ENCODE peak calls at places on chromosomes 11 and 22, in four cellular contexts. O, X, T and A are unnamed samples.

GRCh38 chr11:94956963-94957362 is 16.4 kb downstream of the CWC15 start:
- DNase-seq in T (no peak), O (no peak), X (no peak), A (no peak)

GRCh38 chr11:113690619-113691569 is 15.2 kb downstream of the TMPRSS5 start:
- DNase-seq in O (peak), X (no peak), T (peak), A (peak)

GRCh38 chr22:31628362-31628761 is 33.7 kb downstream of the PISD start:
- DNase-seq in T (no peak), X (no peak), O (no peak), A (no peak)

GRCh38 chr11:61113209-61113608 is 10.9 kb downstream of the CD5 start:
- DNase-seq in O (no peak), X (no peak), T (no peak), A (no peak)

GRCh38 chr11:61959678-61960077 is 7.8 kb downstream of the FTH1 start:
- DNase-seq in O (no peak), X (no peak), T (no peak), A (no peak)

GRCh38 chr11:104534268-104534667 is 364.0 kb downstream of the CASP12 start:
- DNase-seq in X (no peak), T (no peak), O (peak), A (peak)

GRCh38 chr22:22346401-22347107 is 102.0 kb downstream of the VPREB1 start:
- DNase-seq in T (no peak), X (no peak), O (no peak), A (no peak)

GRCh38 chr11:18692941-18693760 is 5.4 kb upstream of the TMEM86A start:
- DNase-seq in O (no peak), X (no peak), T (no peak), A (no peak)

GRCh38 chr22:44128961-44129613 is 51.6 kb upstream of the PARVG start:
- DNase-seq in X (no peak), O (no peak), T (no peak), A (no peak)

GRCh38 chr11:90757851-90758494 is 535.1 kb upstream of the CHORDC1 start:
- DNase-seq in O (no peak), X (no peak), T (no peak), A (no peak)

GRCh38 chr11:120413480-120413879 is 77.3 kb downstream of the ARHGEF12 start:
- DNase-seq in O (peak), T (no peak), X (no peak), A (peak)

GRCh38 chr11:86537541-86538222 is 134.7 kb downstream of the ME3 start:
- DNase-seq in X (no peak), T (no peak), O (no peak), A (no peak)

GRCh38 chr11:64255135-64256128 is 4.1 kb downstream of the PLCB3 start:
- DNase-seq in T (no peak), X (no peak), O (no peak), A (no peak)

GRCh38 chr22:44181033-44181911 is 547 bp downstream of the PARVG start:
- DNase-seq in O (peak), T (peak), X (no peak), A (no peak)

GRCh38 chr11:24132471-24132870 is 364.4 kb upstream of the LUZP2 start:
- DNase-seq in O (no peak), T (no peak), X (no peak), A (peak)

GRCh38 chr11:26199341-26199740 is 132.6 kb upstream of the ANO3 start:
- DNase-seq in X (no peak), O (peak), T (no peak), A (no peak)

GRCh38 chr11:119341222-119342022 is 739 bp upstream of the C1QTNF5 start:
- DNase-seq in T (no peak), O (no peak), X (no peak), A (no peak)

GRCh38 chr11:102476812-102477211 is 24.2 kb upstream of the TMEM123 start:
- DNase-seq in X (no peak), T (peak), O (no peak), A (peak)

GRCh38 chr11:9462172-9462799 is 1.5 kb downstream of the ZNF143 start:
- DNase-seq in O (peak), T (peak), X (no peak), A (peak)

GRCh38 chr11:69439651-69440464 is 41.6 kb upstream of the LINC01488 start:
- DNase-seq in X (no peak), O (no peak), T (no peak), A (no peak)

GRCh38 chr11:10694481-10695239 is 1.1 kb upstream of the IRAG1 start:
- DNase-seq in T (no peak), X (no peak), O (peak), A (no peak)

GRCh38 chr11:31874631-31875191 is 63.6 kb upstream of the PAX6 start:
- DNase-seq in T (no peak), X (no peak), O (no peak), A (no peak)

GRCh38 chr11:134862796-134863195 is 450.8 kb upstream of the B3GAT1 start:
- DNase-seq in T (no peak), O (no peak), X (no peak), A (no peak)

GRCh38 chr11:107496011-107496410 is 38.4 kb upstream of the CWF19L2 start:
- DNase-seq in X (no peak), T (no peak), O (peak), A (peak)

GRCh38 chr22:43385770-43386641 is 25.8 kb upstream of the MPPED1 start:
- DNase-seq in T (peak), X (peak), O (peak), A (peak)

GRCh38 chr11:83070878-83071640 is 638 bp downstream of the RAB30 start:
- DNase-seq in T (peak), X (peak), O (no peak), A (peak)

GRCh38 chr11:128814856-128815705 is 52.0 kb downstream of the KCNJ1 start:
- DNase-seq in T (no peak), O (peak), X (peak), A (peak)

GRCh38 chr11:35424157-35424945 is 5.0 kb upstream of the SLC1A2 start:
- DNase-seq in T (no peak), X (no peak), O (peak), A (no peak)

GRCh38 chr11:13697710-13698109 is 29.2 kb downstream of the FAR1 start:
- DNase-seq in X (no peak), T (no peak), O (no peak), A (no peak)

DNA sequence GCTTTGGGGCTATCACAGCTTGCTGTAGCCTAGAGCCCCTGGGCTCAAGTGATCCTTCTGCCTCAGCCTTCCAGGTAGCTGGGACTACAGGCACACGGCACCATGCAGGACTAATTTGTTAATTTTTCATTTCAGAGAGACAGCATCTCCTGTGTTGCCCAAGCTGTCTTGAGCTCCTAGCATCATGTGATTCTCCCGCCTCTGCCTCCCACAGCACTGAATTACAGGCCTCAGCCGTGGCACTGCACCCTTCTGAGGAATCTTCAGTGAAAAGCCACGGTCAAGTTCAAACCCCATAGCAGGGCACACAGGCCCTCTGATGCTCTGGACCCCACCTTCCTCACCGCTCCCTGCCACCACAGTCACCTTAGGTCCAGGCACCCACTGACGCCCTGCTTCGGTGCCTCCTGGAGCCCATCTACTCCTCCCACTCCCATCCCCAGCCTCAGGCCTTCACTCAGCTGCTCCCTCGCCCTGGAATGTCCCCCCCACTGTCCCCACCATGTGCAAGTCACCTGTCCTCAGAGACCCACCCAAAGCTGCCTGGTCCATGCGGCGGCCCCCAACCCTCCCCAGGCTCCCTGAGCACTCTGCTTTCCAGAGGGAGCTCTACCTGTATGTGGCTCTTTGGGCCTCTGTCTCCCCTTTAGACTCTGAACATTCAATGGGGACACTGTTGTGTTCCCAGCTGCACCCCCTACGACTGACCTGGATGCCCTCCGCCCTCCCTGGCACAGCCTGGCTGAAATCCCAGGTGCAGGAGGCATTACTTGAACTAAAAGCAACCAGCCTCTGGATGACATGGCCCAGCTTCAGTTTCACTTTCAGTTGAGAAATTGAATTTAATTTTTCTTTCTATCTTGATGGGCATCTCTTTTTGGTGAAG is 1.6 kb downstream of the APOL2 start:
- DNase-seq in T (no peak), O (no peak), X (no peak), A (no peak)
- H3K4me3 ChIP-seq in T (no peak), O (peak), X (peak), A (no peak)

DNA sequence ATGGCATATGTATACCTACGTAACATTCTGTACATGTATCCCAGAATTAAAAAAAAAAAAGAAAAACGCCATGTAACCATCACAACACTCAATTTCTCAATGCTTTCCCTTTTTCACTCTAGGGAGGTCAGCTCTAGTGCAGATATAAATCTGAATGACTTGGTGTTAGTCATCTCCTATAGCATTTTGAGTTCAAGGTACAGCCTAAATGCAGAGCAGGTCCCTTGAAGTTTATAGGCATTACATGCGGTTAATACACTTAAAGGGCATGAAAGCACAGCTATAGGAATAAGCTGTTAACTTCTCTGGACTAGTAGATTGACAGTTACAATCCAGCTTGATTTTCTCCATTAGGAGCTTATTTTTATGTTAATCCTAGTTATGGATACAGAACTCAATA is 16.2 kb upstream of the OR52I2 start:
- DNase-seq in T (no peak), X (no peak), O (no peak), A (no peak)
- TF ChIP-seq CTCF in T (no peak), X (no peak), O (no peak), A (no peak)

DNA sequence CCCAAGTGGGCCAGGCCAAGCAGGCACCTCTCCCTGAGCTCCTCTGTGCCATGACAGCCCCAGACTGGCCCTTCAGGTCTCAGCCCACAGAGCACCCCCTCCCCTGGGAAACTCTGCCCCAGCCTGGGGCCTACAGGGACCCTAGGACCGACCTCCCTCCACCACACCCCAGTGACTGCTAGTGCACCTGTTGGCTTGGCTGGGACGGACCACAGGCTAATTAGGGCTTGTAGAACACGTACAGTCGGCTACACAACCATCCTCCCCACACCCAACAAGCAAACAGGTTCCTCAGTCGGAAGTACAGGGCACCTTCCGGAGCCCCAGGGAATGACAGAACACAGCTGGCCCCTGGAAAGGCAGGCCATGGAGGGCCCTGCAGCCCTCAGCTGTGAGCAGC is 4.3 kb downstream of the SBF1 start:
- DNase-seq in X (no peak), T (peak), O (no peak), A (no peak)
- H3K4me3 ChIP-seq in X (no peak), T (no peak), O (no peak), A (no peak)

GRCh38 chr11:72354356-72355115 is 79.8 kb downstream of the CLPB start:
- DNase-seq in X (no peak), O (peak), T (no peak), A (peak)

GRCh38 chr11:72349616-72350218 is 84.6 kb downstream of the CLPB start:
- DNase-seq in O (no peak), T (no peak), X (no peak), A (no peak)

GRCh38 chr11:72350752-72351151 is 83.6 kb downstream of the CLPB start:
- DNase-seq in T (no peak), O (no peak), X (no peak), A (no peak)

GRCh38 chr11:72353861-72354260 is 80.5 kb downstream of the CLPB start:
- DNase-seq in O (no peak), T (no peak), X (no peak), A (peak)

GRCh38 chr11:72352859-72353551 is 81.3 kb downstream of the CLPB start:
- DNase-seq in O (peak), T (no peak), X (no peak), A (peak)
- TF ChIP-seq CTCF in O (peak), T (no peak), X (peak), A (peak)

GRCh38 chr11:22512457-22512856 is 113.2 kb downstream of the FANCF start:
- DNase-seq in O (peak), T (no peak), X (no peak), A (no peak)

GRCh38 chr11:22510010-22510409 is 115.6 kb downstream of the FANCF start:
- DNase-seq in O (no peak), T (no peak), X (no peak), A (peak)

GRCh38 chr11:22510741-22511140 is 114.9 kb downstream of the FANCF start:
- DNase-seq in O (peak), T (no peak), X (no peak), A (peak)

GRCh38 chr11:22508691-22509090 is 116.9 kb downstream of the FANCF start:
- DNase-seq in T (no peak), X (no peak), O (no peak), A (no peak)
- H3K4me3 ChIP-seq in T (no peak), X (no peak), O (no peak), A (no peak)

DNA sequence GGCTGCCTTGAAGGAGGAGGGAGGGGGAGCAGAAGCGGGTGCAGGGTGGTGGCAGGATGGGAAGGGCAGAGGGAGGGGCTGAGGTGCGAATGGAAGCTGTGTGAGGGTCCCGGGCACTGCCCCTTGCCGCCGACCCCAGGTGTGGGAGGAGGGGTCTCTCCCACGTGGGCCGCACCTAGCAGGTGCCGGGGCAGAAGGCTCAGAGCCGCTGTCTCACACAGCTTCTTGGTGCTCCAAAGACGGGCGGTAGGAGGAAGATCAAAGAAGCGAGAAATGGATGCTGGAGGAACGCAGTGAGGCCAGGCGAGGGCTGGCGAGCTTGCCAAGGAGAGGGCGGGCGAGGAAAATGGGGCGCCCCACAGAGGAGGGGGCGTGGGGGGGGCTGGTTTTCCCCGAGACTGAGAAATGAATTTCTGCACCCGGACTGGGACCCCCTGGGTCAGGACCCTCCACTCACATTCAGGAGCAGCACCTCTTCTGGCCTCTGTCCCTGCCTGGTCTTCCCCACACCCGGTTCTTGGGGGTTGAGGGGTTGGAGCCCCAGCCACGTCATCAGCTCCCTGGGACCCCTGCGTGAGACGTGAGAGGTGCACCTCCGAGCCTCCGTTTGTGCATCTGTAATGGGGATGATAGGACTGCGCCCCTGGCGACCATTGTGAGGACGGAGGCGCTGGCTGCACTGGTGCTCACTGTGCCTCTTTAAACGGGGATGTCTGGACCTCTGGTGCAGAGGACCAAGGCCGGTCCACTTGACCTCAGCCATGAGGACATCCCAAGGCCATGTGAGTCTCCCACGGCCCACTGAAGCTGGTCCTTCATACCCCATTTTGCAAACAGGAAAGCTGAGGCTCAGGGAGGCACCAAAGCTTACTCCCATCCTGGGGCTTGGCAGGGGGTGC is 16.8 kb downstream of the LSP1 start:
- DNase-seq in O (no peak), X (no peak), T (peak), A (no peak)
- TF ChIP-seq CTCF in O (no peak), X (no peak), T (no peak), A (peak)

DNA sequence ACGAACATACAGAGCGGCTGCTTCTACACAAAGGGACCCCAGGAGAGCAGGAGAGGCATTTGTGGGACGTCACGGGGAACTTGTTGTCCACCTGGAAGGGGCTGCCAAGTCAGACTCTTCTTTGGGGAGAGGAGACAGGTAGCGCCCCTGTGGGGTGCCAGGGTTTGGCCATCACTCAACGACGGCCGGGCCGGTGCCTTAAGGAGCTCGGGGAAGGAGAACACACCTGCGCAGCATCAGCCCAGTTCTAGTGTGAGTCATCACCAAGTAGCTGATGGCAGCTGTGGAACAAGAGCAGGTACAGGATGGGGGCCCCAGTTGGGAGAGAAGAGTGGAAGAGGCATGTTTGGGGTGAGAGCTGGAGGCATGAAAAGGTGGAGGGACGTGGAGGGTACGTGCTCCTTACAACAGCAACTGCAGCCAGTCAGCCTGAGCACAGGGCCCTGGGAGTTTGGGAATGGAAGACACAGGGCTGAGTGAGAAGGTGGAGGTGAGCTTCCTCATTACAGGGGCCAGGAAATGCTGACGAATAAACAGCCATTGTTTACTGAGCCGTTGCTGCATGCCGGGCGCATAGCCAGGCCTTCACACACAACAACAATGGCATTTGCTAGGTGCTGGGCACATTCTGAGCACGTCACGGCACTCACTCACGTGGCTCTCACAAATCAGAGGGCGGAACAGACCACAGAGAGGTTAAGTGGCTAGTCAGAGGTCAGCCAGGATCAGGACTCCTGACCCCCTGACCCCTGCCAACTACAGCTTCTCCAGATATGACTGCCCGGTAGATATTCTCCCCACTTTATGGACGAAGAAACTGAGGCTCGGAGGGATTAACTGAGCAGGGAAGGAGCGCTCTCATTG is 29.1 kb upstream of the TP53I11 start:
- DNase-seq in X (no peak), T (peak), O (no peak), A (peak)
- H3K4me3 ChIP-seq in X (no peak), T (no peak), O (no peak), A (no peak)

DNA sequence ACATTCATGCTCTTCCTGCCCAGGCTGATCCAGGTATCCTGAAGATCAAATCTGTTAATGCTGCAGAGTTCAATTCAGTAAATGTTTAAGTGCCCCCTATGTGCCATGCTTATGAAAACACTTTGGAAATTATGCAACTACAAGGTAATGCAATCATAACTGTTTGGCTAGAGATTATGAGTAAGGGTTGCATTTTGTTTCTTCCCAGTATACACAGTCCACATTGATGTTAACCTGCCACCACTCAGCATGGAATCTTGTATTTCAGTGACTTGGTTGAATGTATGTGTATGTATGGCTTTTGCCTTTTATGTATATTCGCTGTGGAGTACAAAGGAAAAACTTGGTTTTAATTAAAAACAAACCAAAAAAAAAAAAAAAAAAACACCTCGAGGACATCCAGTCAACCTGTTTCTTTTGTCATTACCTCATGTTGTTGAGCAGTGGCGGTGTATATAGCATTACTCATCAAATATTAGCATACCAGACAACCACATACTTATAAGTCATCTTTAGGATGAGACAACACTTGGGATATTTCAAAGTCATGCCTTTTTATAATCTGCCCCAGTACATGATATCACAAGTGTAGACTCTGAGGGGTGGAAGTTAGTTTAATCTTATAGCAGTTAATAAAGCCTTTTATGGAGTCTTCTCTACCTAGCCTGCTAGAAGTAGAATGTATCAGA is 86.1 kb upstream of the HORMAD2 start:
- DNase-seq in O (peak), X (no peak), T (no peak), A (peak)
- TF ChIP-seq CTCF in O (peak), X (no peak), T (no peak), A (peak)